ENCODE peak calls at places on chromosomes 7 and 10, in four cellular contexts. V, D, M and K are unnamed samples. For H3K27me3, the result is how much of the 10 kb centered on the place peaks cover.

GRCh38 chr10:125983161-125983560 is 86.8 kb downstream of the FANK1 start:
- DNase-seq in D (no peak), M (no peak), V (no peak), K (no peak)

GRCh38 chr7:18927134-18927533 is 190.3 kb downstream of the TWIST1 start:
- DNase-seq in D (no peak), V (no peak), M (no peak), K (peak)

GRCh38 chr10:78011065-78011464 is 18.2 kb downstream of the POLR3A start:
- DNase-seq in V (no peak), D (no peak), M (no peak), K (no peak)

GRCh38 chr7:108158766-108159165 is 28.6 kb upstream of the LAMB4 start:
- DNase-seq in V (no peak), D (peak), M (no peak), K (peak)

GRCh38 chr10:69760086-69760485 is 41.6 kb upstream of the COL13A1 start:
- DNase-seq in D (no peak), V (no peak), M (no peak), K (no peak)

GRCh38 chr7:119270045-119270464 is 1002.9 kb upstream of the KCND2 start:
- DNase-seq in V (peak), D (peak), M (peak), K (peak)

GRCh38 chr10:75400163-75400768 is 1.3 kb downstream of the ZNF503 start:
- DNase-seq in D (no peak), M (no peak), V (no peak), K (no peak)

GRCh38 chr10:133165556-133166503 is 5.8 kb downstream of the KNDC1 start:
- DNase-seq in M (peak), D (no peak), V (no peak), K (no peak)

GRCh38 chr10:58384095-58384494 is 1.1 kb upstream of the TFAM start:
- DNase-seq in D (peak), V (no peak), M (no peak), K (no peak)

GRCh38 chr7:30688718-30689221 is 6.5 kb upstream of the CRHR2 start:
- DNase-seq in M (no peak), V (peak), D (no peak), K (no peak)

GRCh38 chr7:1260236-1260635 is 27.6 kb downstream of the UNCX start:
- DNase-seq in D (no peak), V (no peak), M (no peak), K (no peak)

GRCh38 chr7:1263391-1263951 is 30.8 kb downstream of the UNCX start:
- DNase-seq in D (no peak), M (no peak), V (no peak), K (no peak)

GRCh38 chr7:1259621-1260020 is 26.9 kb downstream of the UNCX start:
- DNase-seq in V (no peak), M (no peak), D (no peak), K (no peak)

GRCh38 chr7:1264345-1265280 is 31.9 kb downstream of the UNCX start:
- DNase-seq in V (no peak), M (no peak), D (no peak), K (no peak)

GRCh38 chr7:1262441-1262840 is 29.8 kb downstream of the UNCX start:
- DNase-seq in M (no peak), D (no peak), V (no peak), K (no peak)
- H3K27me3 ChIP-seq in M (under half), D (half or more), V (under half), K (under half)

DNA sequence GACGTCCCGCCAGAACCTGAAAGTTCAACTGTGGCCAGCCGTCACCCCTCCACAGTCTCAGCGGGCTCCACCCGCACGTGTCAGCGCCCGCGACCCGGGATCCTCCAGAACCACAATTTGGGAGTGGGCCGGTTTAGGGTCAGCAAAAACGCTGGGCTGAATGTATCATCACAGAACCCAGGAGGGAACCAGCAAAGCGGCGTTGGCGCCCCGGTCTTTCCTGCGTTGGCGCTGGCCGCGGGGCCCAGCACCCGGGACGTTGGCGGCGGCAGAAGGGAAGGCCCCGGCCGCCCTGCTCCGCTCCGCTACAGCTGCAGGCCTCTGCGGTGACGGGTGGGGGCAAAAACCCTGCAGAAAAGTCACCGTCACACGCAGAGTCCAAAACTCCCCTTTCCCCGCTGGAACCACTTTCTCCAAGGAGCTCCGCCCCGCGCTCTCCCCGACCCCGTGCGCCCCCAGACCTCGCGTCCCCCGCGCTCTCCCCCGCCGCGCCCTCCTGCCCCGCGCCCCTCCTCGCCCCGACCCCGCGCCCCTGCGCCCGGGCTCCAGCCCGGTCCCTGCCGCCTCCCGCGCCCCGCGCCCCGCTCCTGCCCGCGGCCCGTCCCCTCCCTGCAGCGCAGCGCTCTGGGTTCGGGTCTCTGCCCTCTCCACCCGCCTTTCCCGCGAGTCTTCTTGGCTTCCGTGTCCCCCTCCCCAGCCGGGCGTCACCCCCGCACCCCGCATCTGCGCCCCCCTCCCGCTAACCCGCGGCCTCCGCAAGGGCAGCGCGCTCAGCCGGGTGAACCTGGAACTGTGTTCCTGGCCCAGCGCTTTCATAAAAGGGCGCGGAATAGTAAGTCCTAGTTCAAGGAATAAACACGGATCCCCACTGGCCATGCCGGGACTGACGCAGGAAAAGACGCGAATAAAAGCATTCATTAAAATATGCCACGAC is 24.0 kb upstream of the RNF32 start:
- DNase-seq in M (no peak), V (peak), D (no peak), K (no peak)
- H3K4me3 ChIP-seq in M (peak), V (peak), D (no peak), K (peak)

GRCh38 chr10:6494452-6494839 is 85.6 kb downstream of the PRKCQ start:
- DNase-seq in M (no peak), D (no peak), V (no peak), K (no peak)
- H3K27me3 ChIP-seq in M (under half), D (half or more), V (under half), K (under half)

DNA sequence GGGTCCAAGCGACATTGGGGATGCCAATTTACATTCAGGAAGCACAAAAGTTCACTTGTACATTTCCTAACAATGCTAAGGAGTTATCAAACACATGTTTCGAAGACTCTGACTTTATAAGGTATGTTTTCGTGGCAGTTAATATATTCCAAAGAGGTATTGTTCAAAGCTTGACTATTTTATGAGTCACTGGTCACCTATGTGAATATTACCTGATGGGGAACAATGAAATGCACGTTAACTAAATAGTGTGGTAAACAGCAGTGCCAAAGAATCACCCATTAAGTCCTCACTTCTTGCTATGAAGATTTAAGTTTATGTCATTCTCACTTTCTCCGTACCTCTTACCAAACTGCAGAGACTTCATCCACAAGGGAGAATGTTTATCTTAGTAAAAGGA is 550.2 kb downstream of the SORCS1 start:
- DNase-seq in M (no peak), V (no peak), D (peak), K (peak)
- H3K4me3 ChIP-seq in M (no peak), V (no peak), D (no peak), K (no peak)

GRCh38 chr7:38629621-38630020 is 1.6 kb downstream of the AMPH start:
- DNase-seq in M (no peak), V (no peak), D (no peak), K (no peak)
- H3K27me3 ChIP-seq in M (under half), V (under half), D (half or more), K (under half)

GRCh38 chr10:11830836-11831519 is 7.8 kb downstream of the PROSER2 start:
- DNase-seq in D (peak), V (no peak), M (peak), K (peak)

GRCh38 chr10:11828682-11829284 is 5.6 kb downstream of the PROSER2 start:
- DNase-seq in M (peak), V (peak), D (no peak), K (no peak)

GRCh38 chr10:11831520-11831951 is 8.4 kb downstream of the PROSER2 start:
- DNase-seq in M (peak), V (no peak), D (no peak), K (peak)

GRCh38 chr10:11835061-11835460 is 11.9 kb downstream of the PROSER2 start:
- DNase-seq in M (no peak), V (no peak), D (no peak), K (no peak)

GRCh38 chr10:11832042-11832441 is 8.9 kb downstream of the PROSER2 start:
- DNase-seq in V (no peak), D (no peak), M (peak), K (no peak)
- H3K4me3 ChIP-seq in V (no peak), D (no peak), M (peak), K (no peak)

GRCh38 chr10:89836840-89837172 is 135.4 kb downstream of the KIF20B start:
- DNase-seq in V (no peak), D (no peak), M (no peak), K (no peak)
- H3K27me3 ChIP-seq in V (under half), D (under half), M (under half), K (under half)

GRCh38 chr10:87612107-87612506 is 47.6 kb upstream of the PAPSS2 start:
- DNase-seq in M (no peak), D (no peak), V (no peak), K (no peak)
- H3K4me3 ChIP-seq in M (no peak), D (no peak), V (no peak), K (no peak)

DNA sequence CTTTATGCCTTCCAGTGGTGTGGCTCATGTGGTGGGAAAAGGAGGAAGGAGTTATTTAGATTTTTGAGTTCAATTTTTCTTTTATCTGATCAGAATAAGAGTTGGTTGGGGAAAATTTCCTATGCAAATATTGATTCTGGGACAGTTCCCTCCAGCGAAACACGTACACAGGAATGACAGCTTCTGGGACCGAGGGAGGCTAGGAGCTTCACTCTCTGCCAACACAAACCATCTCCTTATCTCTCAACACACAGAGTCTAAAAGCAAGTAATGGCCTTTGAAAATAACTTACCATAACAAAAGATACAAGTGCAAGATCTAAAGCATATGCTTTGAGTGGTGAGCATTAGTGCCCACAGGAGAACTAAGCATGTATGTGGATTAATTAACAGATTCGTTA is 122.7 kb downstream of the RAPGEF5 start:
- DNase-seq in D (no peak), M (no peak), V (no peak), K (no peak)
- H3K27me3 ChIP-seq in D (under half), M (under half), V (under half), K (under half)